ENCODE peak calls at places on chromosomes 3 and 15, in seven cellular contexts. W, G, C, X, V, O and E are unnamed samples.

GRCh38 chr3:141539441-141540187 is 52.8 kb downstream of the RASA2 start:
- DNase-seq in X (no peak), W (no peak), V (no peak), C (no peak), G (no peak), O (no peak), E (peak)

GRCh38 chr3:190486201-190486865 is 27.6 kb upstream of the IL1RAP start:
- DNase-seq in O (no peak), G (no peak), C (no peak), W (peak), X (no peak), V (no peak), E (peak)

GRCh38 chr15:69324031-69324430 is 25.3 kb downstream of the PAQR5 start:
- DNase-seq in G (no peak), X (no peak), W (no peak), O (no peak), C (no peak), V (no peak), E (no peak)

GRCh38 chr3:163951397-163951987 is 1126.8 kb downstream of the SI start:
- DNase-seq in X (no peak), G (no peak), O (no peak), W (no peak), V (peak), C (no peak), E (peak)

GRCh38 chr15:51086409-51086808 is 8.3 kb downstream of the TNFAIP8L3 start:
- DNase-seq in G (no peak), O (no peak), W (no peak), V (no peak), X (no peak), C (no peak), E (no peak)

GRCh38 chr3:58032186-58032585 is 24.0 kb downstream of the FLNB start:
- DNase-seq in C (no peak), W (peak), X (no peak), G (no peak), O (no peak), V (no peak), E (peak)

GRCh38 chr15:47185222-47185800 is 532.0 kb upstream of the SEMA6D start:
- DNase-seq in C (no peak), O (no peak), G (no peak), V (no peak), W (peak), X (no peak), E (no peak)

GRCh38 chr3:149128856-149129255 is 582 bp upstream of the HPS3 start:
- DNase-seq in O (no peak), W (no peak), X (no peak), C (no peak), G (no peak), V (peak), E (peak)

GRCh38 chr15:82585072-82585471 is 44.8 kb upstream of the RPS17 start:
- DNase-seq in O (no peak), X (peak), V (no peak), W (peak), G (no peak), C (no peak), E (peak)

GRCh38 chr3:120908030-120908802 is at the start of gene STXBP5L:
- DNase-seq in X (no peak), W (peak), G (peak), O (peak), C (no peak), V (peak), E (peak)

GRCh38 chr3:162441716-162442115 is 945.1 kb downstream of the OTOL1 start:
- DNase-seq in W (peak), V (no peak), X (no peak), O (no peak), G (no peak), C (no peak), E (no peak)

GRCh38 chr15:39807791-39808190 is 25.1 kb upstream of the FSIP1 start:
- DNase-seq in C (no peak), X (no peak), W (no peak), O (no peak), V (no peak), G (no peak), E (no peak)

GRCh38 chr3:54547051-54547450 is 380.8 kb downstream of the LRTM1 start:
- DNase-seq in X (no peak), G (no peak), W (no peak), V (no peak), O (no peak), C (no peak), E (no peak)

GRCh38 chr3:179149951-179150350 is 1.8 kb downstream of the PIK3CA start:
- DNase-seq in X (no peak), V (no peak), O (no peak), C (no peak), W (peak), G (no peak), E (peak)

GRCh38 chr3:67819447-67819846 is 165.0 kb upstream of the SUCLG2 start:
- DNase-seq in X (no peak), V (peak), C (no peak), W (no peak), G (no peak), O (no peak), E (no peak)

GRCh38 chr3:184389384-184389783 is 9.5 kb downstream of the CHRD start:
- DNase-seq in V (no peak), W (no peak), C (no peak), X (no peak), O (no peak), G (no peak), E (no peak)

GRCh38 chr3:2540115-2540514 is 441.4 kb downstream of the CNTN4 start:
- DNase-seq in V (no peak), C (no peak), G (no peak), O (no peak), W (no peak), X (no peak), E (no peak)

GRCh38 chr15:20357139-20358065 is 184.2 kb downstream of the GOLGA6L6 start:
- DNase-seq in O (peak), C (no peak), G (peak), V (no peak), W (no peak), X (no peak), E (no peak)

GRCh38 chr15:48112242-48112641 is 8.5 kb upstream of the SLC24A5 start:
- DNase-seq in V (peak), W (peak), G (no peak), O (no peak), X (no peak), C (no peak), E (peak)

GRCh38 chr3:12193485-12194165 is 34.9 kb upstream of the TIMP4 start:
- DNase-seq in C (no peak), O (no peak), W (peak), G (no peak), V (no peak), X (peak), E (peak)

GRCh38 chr15:45458746-45459403 is 63.7 kb downstream of the SLC30A4 start:
- DNase-seq in W (peak), G (no peak), O (peak), X (no peak), C (no peak), V (peak), E (peak)

GRCh38 chr3:157086053-157086761 is 73.7 kb downstream of the CCNL1 start:
- DNase-seq in G (no peak), V (no peak), X (no peak), O (peak), C (no peak), W (no peak), E (no peak)

GRCh38 chr15:99347609-99348008 is 96.3 kb downstream of the LRRC28 start:
- DNase-seq in V (no peak), O (no peak), W (peak), C (no peak), X (no peak), G (no peak), E (peak)

GRCh38 chr3:28345690-28346089 is 2.8 kb upstream of the ZCWPW2 start:
- DNase-seq in C (no peak), G (no peak), X (no peak), V (no peak), O (no peak), W (no peak), E (no peak)

GRCh38 chr3:126742057-126742456 is 38.0 kb downstream of the CHCHD6 start:
- DNase-seq in C (no peak), X (no peak), W (no peak), G (no peak), V (no peak), O (no peak), E (no peak)

GRCh38 chr3:127473244-127474024 is 117.1 kb downstream of the TPRA1 start:
- DNase-seq in C (no peak), G (no peak), O (no peak), V (peak), W (no peak), X (no peak), E (no peak)

GRCh38 chr3:106176734-106177133 is 307.9 kb upstream of the CBLB start:
- DNase-seq in C (no peak), X (no peak), G (no peak), O (no peak), W (peak), V (no peak), E (peak)

GRCh38 chr3:162487138-162487537 is 990.5 kb downstream of the OTOL1 start:
- DNase-seq in W (peak), G (no peak), O (no peak), X (no peak), V (no peak), C (no peak), E (peak)

GRCh38 chr15:62976301-62976842 is 66.2 kb upstream of the TPM1 start:
- DNase-seq in V (no peak), W (no peak), O (no peak), X (peak), C (no peak), G (no peak), E (peak)

GRCh38 chr3:128051459-128051836 is 789 bp upstream of the SEC61A1 start:
- DNase-seq in C (no peak), O (no peak), W (peak), X (no peak), V (no peak), G (no peak), E (no peak)

GRCh38 chr15:82810863-82811421 is 1.5 kb downstream of the WHAMM start:
- DNase-seq in G (no peak), W (no peak), X (no peak), V (peak), O (no peak), C (no peak), E (no peak)

GRCh38 chr15:67908756-67909155 is 68.9 kb upstream of the RNU6-1 start:
- DNase-seq in V (no peak), W (no peak), C (no peak), G (no peak), O (no peak), X (no peak), E (no peak)

GRCh38 chr3:129992781-129993180 is 18.3 kb downstream of the TRH start:
- DNase-seq in V (no peak), C (no peak), X (no peak), W (peak), G (peak), O (no peak), E (no peak)

GRCh38 chr15:69454953-69455352 is 2.3 kb downstream of the RPLP1 start:
- DNase-seq in C (no peak), G (no peak), O (no peak), W (no peak), X (no peak), V (no peak), E (no peak)

GRCh38 chr15:90037961-90038633 is 37.0 kb downstream of the ZNF710 start:
- DNase-seq in W (peak), C (no peak), G (peak), O (peak), X (no peak), V (no peak), E (peak)

DNA sequence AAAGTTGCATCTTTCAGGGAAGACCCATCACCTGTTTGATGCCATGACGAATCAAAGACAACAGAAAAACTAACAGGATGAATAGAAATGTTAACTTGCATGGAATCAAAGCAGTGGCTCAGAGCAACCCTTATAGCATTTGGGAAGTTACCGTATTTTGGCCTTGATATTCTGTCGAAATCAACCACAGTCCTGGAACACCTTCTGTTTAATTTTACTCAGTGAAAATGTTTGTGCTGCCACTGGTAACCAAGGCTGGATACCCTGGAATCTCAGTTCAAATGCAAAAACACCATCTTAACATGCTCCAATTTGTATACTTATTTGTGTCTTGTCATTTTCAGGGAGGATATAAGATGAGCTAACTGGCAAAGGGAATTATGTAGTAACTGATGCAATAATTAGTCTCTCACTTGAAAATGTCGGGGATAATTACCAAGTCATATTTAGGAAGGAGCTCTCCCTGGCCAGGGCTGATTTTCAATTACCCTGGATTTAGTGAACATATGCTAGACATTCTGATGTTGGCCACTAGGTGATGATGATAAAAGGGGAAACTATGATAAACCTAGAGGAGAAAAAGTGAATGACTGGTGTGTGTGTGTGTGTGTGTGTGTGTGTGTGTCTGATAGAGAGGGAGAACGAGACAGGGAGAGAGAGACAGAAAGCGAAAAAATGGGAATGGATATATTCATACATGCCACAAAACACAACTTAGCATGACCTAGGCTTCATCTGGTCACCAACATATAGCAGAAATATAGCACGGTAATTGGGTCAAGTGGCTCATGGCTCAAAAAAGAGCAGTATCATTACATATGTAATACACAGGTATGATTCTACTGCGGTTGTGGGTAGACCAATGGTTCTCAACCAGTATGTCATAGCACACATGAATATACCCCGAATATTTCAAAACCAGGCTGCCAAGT is 19.0 kb upstream of the PRICKLE2 start:
- DNase-seq in X (no peak), C (no peak), W (peak), G (no peak), O (no peak), V (peak), E (peak)
- TF ChIP-seq CTCF in X (peak), C (peak), W (peak), G (no peak), O (peak), V (peak), E (peak)

GRCh38 chr3:113560845-113561623 is 28.7 kb downstream of the SIDT1 start:
- DNase-seq in W (peak), O (no peak), X (no peak), V (no peak), G (no peak), C (no peak), E (peak)
- H3K4me3 ChIP-seq in W (no peak), O (no peak), X (no peak), V (no peak), G (no peak), C (no peak), E (no peak)

DNA sequence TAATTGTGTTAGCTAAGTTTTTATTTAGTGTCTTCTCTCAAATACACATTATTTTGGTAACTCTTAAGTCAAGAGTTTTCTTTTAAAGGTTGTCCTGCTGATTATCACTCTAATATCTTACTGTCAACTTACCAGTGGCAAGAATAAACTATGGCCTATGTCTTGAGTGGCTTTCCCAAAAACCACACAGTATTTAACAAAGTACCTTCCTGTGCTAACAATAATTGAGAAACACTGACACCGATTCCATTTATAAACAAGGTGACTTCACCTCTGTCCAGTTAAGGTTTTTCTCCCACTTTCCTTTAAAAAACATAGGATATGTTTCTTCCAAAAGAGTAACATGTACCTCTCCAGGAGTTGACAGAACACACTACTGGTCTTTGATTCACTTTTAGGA is 234.3 kb upstream of the CD96 start:
- DNase-seq in G (no peak), O (no peak), V (no peak), X (no peak), C (no peak), W (no peak), E (no peak)
- TF ChIP-seq CTCF in G (no peak), O (no peak), V (no peak), X (no peak), C (no peak), W (no peak), E (no peak)

GRCh38 chr3:143757691-143758090 is 90.6 kb downstream of the SLC9A9 start:
- DNase-seq in W (no peak), C (no peak), X (no peak), G (no peak), V (no peak), O (no peak), E (no peak)
- H3K4me3 ChIP-seq in W (no peak), C (no peak), X (no peak), G (no peak), V (no peak), O (no peak), E (no peak)

DNA sequence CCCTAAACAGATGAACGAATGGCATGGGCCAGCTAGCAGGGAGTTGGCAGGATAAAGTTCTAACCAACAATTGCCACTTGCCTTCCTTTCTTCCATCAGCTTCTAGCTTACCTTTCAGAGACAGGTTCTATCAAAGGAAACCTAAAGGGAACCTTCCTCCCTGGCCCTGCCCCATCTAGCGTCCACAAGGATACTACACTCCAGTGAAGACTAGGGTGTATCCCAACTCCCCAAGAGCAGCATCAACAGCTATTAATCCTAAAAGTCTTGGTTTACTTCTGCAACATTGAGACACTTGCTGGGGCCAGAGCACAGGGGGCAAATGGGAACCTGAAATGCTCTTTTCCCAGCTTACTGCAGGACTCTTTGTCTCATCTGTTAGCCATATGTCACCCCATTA is 37.0 kb upstream of the TMC3 start:
- DNase-seq in W (no peak), X (no peak), O (no peak), V (no peak), C (no peak), G (no peak), E (no peak)
- TF ChIP-seq CTCF in W (no peak), X (peak), O (no peak), V (no peak), C (no peak), G (no peak), E (no peak)